ENCODE peak calls at places on chromosomes 3 and 15, in five cellular contexts. One of them, this sample, is unnamed.

GRCh38 chr15:26132786-26133185 is 269.7 kb upstream of the ATP10A start:
- DNase-seq in Panc1: no peak
- DNase-seq in A549: no peak
- DNase-seq in testis: no peak
- DNase-seq in astrocyte: no peak
- DNase-seq in this sample: no peak

GRCh38 chr3:64616953-64617352 is 70.8 kb downstream of the ADAMTS9 start:
- DNase-seq in Panc1: no peak
- DNase-seq in A549: no peak
- DNase-seq in testis: no peak
- DNase-seq in astrocyte: no peak
- DNase-seq in this sample: no peak

GRCh38 chr3:128727996-128728395 is 2.0 kb downstream of the RAB7A start:
- DNase-seq in Panc1: no peak
- DNase-seq in A549: no peak
- DNase-seq in testis: no peak
- DNase-seq in astrocyte: peak; percentile 61
- DNase-seq in this sample: no peak

GRCh38 chr3:39433642-39434041 is 27.1 kb downstream of the RPSA start:
- DNase-seq in Panc1: no peak
- DNase-seq in A549: no peak
- DNase-seq in testis: no peak
- DNase-seq in astrocyte: peak; percentile 44
- DNase-seq in this sample: no peak

GRCh38 chr3:4834403-4834866 is 144.8 kb upstream of the BHLHE40 start:
- DNase-seq in Panc1: no peak
- DNase-seq in A549: no peak
- DNase-seq in testis: peak; percentile 73
- DNase-seq in astrocyte: peak; percentile 73
- DNase-seq in this sample: no peak

GRCh38 chr15:25805006-25805405 is 58.1 kb downstream of the ATP10A start:
- DNase-seq in Panc1: no peak
- DNase-seq in A549: no peak
- DNase-seq in testis: no peak
- DNase-seq in astrocyte: peak; percentile 47
- DNase-seq in this sample: no peak

GRCh38 chr3:192894676-192895075 is 23.0 kb downstream of the MB21D2 start:
- DNase-seq in Panc1: no peak
- DNase-seq in A549: no peak
- DNase-seq in testis: no peak
- DNase-seq in astrocyte: no peak
- DNase-seq in this sample: no peak

GRCh38 chr3:129611812-129612349 is 5.4 kb upstream of the PLXND1 start:
- DNase-seq in Panc1: no peak
- DNase-seq in A549: no peak
- DNase-seq in testis: no peak
- DNase-seq in astrocyte: peak; percentile 80
- DNase-seq in this sample: peak; percentile 64

GRCh38 chr3:53856964-53857363 is 10.6 kb downstream of the IL17RB start:
- DNase-seq in Panc1: no peak
- DNase-seq in A549: no peak
- DNase-seq in testis: no peak
- DNase-seq in astrocyte: no peak
- DNase-seq in this sample: no peak

GRCh38 chr15:39855400-39855799 is 64.7 kb downstream of the GPR176 start:
- DNase-seq in Panc1: no peak
- DNase-seq in A549: no peak
- DNase-seq in testis: no peak
- DNase-seq in astrocyte: no peak
- DNase-seq in this sample: no peak

GRCh38 chr15:39850436-39850835 is 67.8 kb upstream of the FSIP1 start:
- DNase-seq in Panc1: no peak
- DNase-seq in A549: no peak
- DNase-seq in testis: no peak
- DNase-seq in astrocyte: no peak
- DNase-seq in this sample: no peak

GRCh38 chr15:39852237-39852636 is 67.8 kb downstream of the GPR176 start:
- DNase-seq in Panc1: no peak
- DNase-seq in A549: no peak
- DNase-seq in testis: no peak
- DNase-seq in astrocyte: peak; percentile 51
- DNase-seq in this sample: no peak

GRCh38 chr15:39854161-39854560 is 65.9 kb downstream of the GPR176 start:
- DNase-seq in Panc1: no peak
- DNase-seq in A549: no peak
- DNase-seq in testis: no peak
- DNase-seq in astrocyte: no peak
- DNase-seq in this sample: no peak

GRCh38 chr15:39851505-39852082 is 68.5 kb downstream of the GPR176 start:
- DNase-seq in Panc1: no peak
- DNase-seq in A549: no peak
- DNase-seq in testis: no peak
- DNase-seq in astrocyte: peak; percentile 69
- DNase-seq in this sample: no peak
- H3K4me1 ChIP-seq in Panc1: no peaks in the 10 kb centered on the region
- H3K4me1 ChIP-seq in A549: peaks cover 7% of the 10 kb centered on the region
- H3K4me1 ChIP-seq in testis: no peaks in the 10 kb centered on the region
- H3K4me1 ChIP-seq in astrocyte: peaks cover 12% of the 10 kb centered on the region
- H3K4me1 ChIP-seq in this sample: peaks cover 7% of the 10 kb centered on the region

GRCh38 chr3:61805510-61806080 is 244.2 kb downstream of the PTPRG start:
- DNase-seq in Panc1: no peak
- DNase-seq in A549: no peak
- DNase-seq in testis: no peak
- DNase-seq in astrocyte: no peak
- DNase-seq in this sample: no peak
- H3K27ac ChIP-seq in Panc1: no peak overlapping the region
- H3K27ac ChIP-seq in A549: no peak overlapping the region
- H3K27ac ChIP-seq in testis: peak overlapping the region; percentile 62
- H3K27ac ChIP-seq in astrocyte: no peak overlapping the region
- H3K27ac ChIP-seq in this sample: peak overlapping the region; percentile 86

DNA sequence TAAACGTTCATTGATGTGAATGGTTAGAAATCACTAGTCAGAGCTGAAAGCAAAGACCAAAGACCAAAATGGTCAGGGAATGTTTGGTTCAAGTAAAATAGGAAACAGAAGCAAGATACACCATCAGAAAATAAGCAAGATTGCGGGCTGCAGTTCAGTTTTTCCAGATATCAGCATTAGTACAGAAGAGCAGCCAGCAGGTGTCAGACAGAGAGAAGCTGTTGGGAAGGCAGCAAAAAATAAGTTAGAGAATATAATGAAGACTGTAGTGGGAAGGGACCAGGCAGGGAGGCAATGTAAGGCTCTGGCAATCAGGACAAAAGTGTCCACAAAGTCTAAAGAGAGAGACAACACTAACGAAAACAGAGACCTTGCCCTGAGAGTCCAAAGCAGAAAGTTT is 639.4 kb upstream of the NAALADL2 start:
- DNase-seq in Panc1: peak; percentile 4
- DNase-seq in A549: no peak
- DNase-seq in testis: no peak
- DNase-seq in astrocyte: no peak
- DNase-seq in this sample: no peak
- TF ChIP-seq CTCF in Panc1: peak; percentile 35
- TF ChIP-seq CTCF in A549: no peak
- TF ChIP-seq CTCF in testis: no peak
- TF ChIP-seq CTCF in astrocyte: no peak
- TF ChIP-seq CTCF in this sample: no peak

DNA sequence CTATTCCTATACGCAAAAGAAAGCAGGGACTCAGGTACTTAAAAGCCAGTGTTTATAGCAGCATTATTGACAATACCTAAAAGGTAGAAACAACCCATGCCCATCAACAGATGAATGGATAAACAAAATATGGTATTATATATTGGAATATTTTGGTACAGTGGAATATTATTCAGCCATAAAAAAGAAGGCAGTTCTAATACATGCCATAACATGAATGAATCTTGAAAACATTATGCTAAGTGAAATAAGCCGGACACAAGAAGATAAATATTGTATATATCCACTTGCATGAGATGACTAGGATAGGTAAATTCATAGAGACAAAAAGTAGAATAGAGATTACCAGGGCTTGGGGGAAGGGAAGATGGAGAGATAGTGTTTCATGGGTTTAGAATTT is 9.2 kb downstream of the FNDC3B start:
- DNase-seq in Panc1: no peak
- DNase-seq in A549: no peak
- DNase-seq in testis: no peak
- DNase-seq in astrocyte: no peak
- DNase-seq in this sample: no peak
- H3K4me1 ChIP-seq in Panc1: peaks cover 60% of the 10 kb centered on the region
- H3K4me1 ChIP-seq in A549: peaks cover 63% of the 10 kb centered on the region
- H3K4me1 ChIP-seq in testis: peaks cover 7% of the 10 kb centered on the region
- H3K4me1 ChIP-seq in astrocyte: peaks cover 25% of the 10 kb centered on the region
- H3K4me1 ChIP-seq in this sample: peaks cover 70% of the 10 kb centered on the region

DNA sequence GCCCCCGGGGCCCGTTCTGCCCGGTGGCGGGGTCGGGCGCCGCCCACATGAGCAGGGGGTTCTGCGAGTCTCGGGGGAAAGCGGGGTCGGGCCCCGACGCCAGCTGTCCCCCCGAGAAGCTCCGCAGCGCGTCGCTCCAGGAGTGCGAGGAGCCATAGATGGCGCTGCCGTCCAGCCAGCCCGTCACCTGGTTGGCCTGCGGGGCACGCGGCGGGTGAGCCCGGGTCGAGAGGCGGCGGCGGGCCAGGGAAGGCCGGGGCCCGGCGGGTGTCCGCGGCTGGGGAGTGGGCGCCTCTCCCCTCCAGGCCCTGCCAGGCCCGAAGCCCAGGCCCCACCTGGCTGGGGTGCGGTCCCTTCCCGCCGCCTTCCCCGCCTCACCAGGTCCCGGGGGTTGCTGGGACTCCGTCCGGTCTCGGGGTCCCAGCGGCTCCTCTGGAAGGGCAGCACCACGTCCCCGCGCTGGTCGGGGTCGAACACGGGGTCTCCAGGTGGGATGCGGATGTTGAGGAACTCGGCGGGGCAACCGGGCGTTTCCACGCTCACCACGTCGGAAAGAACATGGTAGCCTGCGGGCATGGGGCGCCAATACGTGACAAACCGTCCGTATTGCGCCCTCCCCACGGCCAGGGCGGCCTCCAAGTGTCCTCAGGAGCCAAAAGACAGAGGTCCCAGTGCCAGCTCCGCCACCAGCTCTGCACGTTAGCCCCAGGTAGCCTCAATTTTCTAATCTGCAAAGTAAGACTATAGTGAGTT is 2.4 kb downstream of the DUOX2 start:
- DNase-seq in Panc1: no peak
- DNase-seq in A549: no peak
- DNase-seq in testis: no peak
- DNase-seq in astrocyte: no peak
- DNase-seq in this sample: no peak
- H3K27ac ChIP-seq in Panc1: no peak overlapping the region
- H3K27ac ChIP-seq in A549: no peak overlapping the region
- H3K27ac ChIP-seq in testis: no peak overlapping the region
- H3K27ac ChIP-seq in astrocyte: no peak overlapping the region
- H3K27ac ChIP-seq in this sample: no peak overlapping the region

DNA sequence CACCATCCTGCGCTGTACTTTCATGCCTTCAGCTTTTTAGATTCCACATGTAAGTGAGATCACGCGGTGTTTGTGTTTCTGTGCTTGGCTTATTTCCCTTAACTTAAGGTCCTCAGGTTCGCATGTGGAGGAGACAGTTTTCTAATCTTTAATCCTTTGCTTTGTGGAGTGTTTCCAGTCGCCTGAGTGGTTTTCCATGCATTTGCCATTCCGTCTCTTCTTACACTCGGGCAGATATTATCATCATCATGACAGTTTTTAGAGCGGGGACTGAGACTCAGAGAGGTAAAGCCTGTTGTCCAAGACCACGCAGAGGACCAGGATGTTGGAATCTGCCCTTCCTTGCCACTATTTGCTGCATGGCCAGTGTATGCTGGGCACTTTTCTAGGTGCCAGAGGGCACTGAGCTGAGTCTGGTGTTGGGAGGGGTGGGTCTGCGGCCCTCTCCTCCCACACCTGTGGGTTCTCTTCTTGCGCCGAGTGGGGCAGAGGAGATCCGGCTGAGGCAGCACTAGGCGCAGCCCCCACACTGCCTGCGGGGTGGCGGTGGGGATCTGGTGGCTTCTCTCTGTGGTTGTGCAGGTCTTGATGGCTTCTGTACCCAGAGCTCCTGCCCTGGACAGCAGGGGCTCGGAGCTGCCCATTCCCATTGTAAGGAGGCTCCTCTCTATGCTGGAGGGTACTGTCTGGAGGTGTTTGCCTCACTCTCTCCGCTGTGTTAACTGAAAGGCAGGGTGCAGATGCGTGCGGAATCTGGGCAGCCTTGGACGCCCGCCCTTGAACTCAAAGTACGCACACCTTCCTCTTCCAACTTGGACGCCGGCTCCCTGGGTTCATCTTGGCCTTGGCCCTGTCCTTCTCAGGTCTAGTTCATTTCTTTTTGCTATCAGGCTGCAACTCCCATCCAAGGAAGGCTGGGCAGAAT is 155.9 kb upstream of the RGMA start:
- DNase-seq in Panc1: no peak
- DNase-seq in A549: no peak
- DNase-seq in testis: peak; percentile 47
- DNase-seq in astrocyte: no peak
- DNase-seq in this sample: no peak
- TF ChIP-seq CTCF in Panc1: no peak
- TF ChIP-seq CTCF in A549: no peak
- TF ChIP-seq CTCF in testis: no peak
- TF ChIP-seq CTCF in astrocyte: no peak
- TF ChIP-seq CTCF in this sample: no peak

DNA sequence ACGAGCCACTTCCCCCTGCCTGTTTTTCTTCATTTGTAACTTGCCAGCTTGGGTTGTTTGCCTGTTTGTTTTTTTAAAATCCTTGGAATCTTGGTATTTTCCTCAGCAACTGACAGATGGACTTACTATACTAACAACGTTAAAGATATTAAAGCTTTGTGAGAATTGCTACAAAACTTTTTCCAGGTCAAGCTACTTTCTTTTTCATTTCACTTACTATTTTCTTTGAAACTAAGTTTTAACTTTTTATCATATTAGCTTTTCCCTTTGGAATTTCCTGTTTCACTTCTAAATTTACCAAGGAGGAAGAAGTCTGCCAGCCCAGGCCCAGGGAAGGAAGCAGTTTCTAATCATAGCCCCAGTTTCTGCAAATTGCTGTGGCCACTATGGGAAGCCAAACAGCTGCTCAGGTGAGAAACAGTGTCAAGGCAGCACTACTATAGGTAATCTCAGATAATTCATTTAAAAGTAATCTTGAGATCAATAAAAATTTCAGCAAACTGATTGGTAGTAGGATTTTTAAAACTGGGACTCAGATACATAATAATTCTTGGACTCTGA is 18.4 kb downstream of the CYFIP1 start:
- DNase-seq in Panc1: no peak
- DNase-seq in A549: no peak
- DNase-seq in testis: no peak
- DNase-seq in astrocyte: peak; percentile 23
- DNase-seq in this sample: no peak
- H3K4me1 ChIP-seq in Panc1: peaks cover 36% of the 10 kb centered on the region
- H3K4me1 ChIP-seq in A549: peaks cover 9% of the 10 kb centered on the region
- H3K4me1 ChIP-seq in testis: peaks cover 30% of the 10 kb centered on the region
- H3K4me1 ChIP-seq in astrocyte: peaks cover 27% of the 10 kb centered on the region
- H3K4me1 ChIP-seq in this sample: peaks cover 87% of the 10 kb centered on the region

GRCh38 chr3:123622766-123623165 is 37.9 kb upstream of the HACD2 start:
- DNase-seq in Panc1: no peak
- DNase-seq in A549: no peak
- DNase-seq in testis: no peak
- DNase-seq in astrocyte: no peak
- DNase-seq in this sample: no peak
- H3K27ac ChIP-seq in Panc1: no peak overlapping the region
- H3K27ac ChIP-seq in A549: no peak overlapping the region
- H3K27ac ChIP-seq in testis: no peak overlapping the region
- H3K27ac ChIP-seq in astrocyte: no peak overlapping the region
- H3K27ac ChIP-seq in this sample: no peak overlapping the region

GRCh38 chr3:111649180-111649579 is 54.0 kb upstream of the ZBED2 start:
- DNase-seq in Panc1: no peak
- DNase-seq in A549: no peak
- DNase-seq in testis: no peak
- DNase-seq in astrocyte: no peak
- DNase-seq in this sample: no peak
- TF ChIP-seq CTCF in Panc1: no peak
- TF ChIP-seq CTCF in A549: no peak
- TF ChIP-seq CTCF in testis: no peak
- TF ChIP-seq CTCF in astrocyte: no peak
- TF ChIP-seq CTCF in this sample: no peak

GRCh38 chr3:181267312-181267711 is 277.8 kb upstream of the DNAJC19 start:
- DNase-seq in Panc1: no peak
- DNase-seq in A549: no peak
- DNase-seq in testis: no peak
- DNase-seq in astrocyte: no peak
- DNase-seq in this sample: no peak
- H3K4me1 ChIP-seq in Panc1: no peaks in the 10 kb centered on the region
- H3K4me1 ChIP-seq in A549: no peaks in the 10 kb centered on the region
- H3K4me1 ChIP-seq in testis: no peaks in the 10 kb centered on the region
- H3K4me1 ChIP-seq in astrocyte: no peaks in the 10 kb centered on the region
- H3K4me1 ChIP-seq in this sample: no peaks in the 10 kb centered on the region

This sample was measured in left ventricle myocardium inferior.